ENCODE peak calls at places on chromosome 11, in six cellular contexts. O is endothelial cell of umbilical vein, H is K562, X is GM12878, E is A549, F is HepG2. Y is an unnamed sample.

GRCh38 chr11:114448749-114449484 is 9.7 kb downstream of the REXO2 start:
- DNase-seq in O (no peak), H (no peak), X (no peak), E (no peak), F (no peak), Y (no peak)

GRCh38 chr11:32006799-32007388 is 84.0 kb upstream of the RCN1 start:
- DNase-seq in O (peak; percentile 45), H (peak; percentile 49), X (peak; percentile 11), E (peak; percentile 40), F (peak; percentile 13), Y (peak; percentile 88)

GRCh38 chr11:66904561-66904960 is 47.7 kb downstream of the LRFN4 start:
- DNase-seq in O (no peak), H (no peak), X (no peak), E (no peak), F (no peak), Y (no peak)

GRCh38 chr11:92711913-92712312 is 257.5 kb upstream of the MTNR1B start:
- DNase-seq in O (no peak), H (no peak), X (no peak), E (no peak), F (no peak), Y (no peak)

GRCh38 chr11:115313224-115313838 is 190.9 kb downstream of the CADM1 start:
- DNase-seq in O (no peak), H (no peak), X (no peak), E (no peak), F (no peak), Y (no peak)

GRCh38 chr11:57566035-57566504 is 1.4 kb downstream of the UBE2L6 start:
- DNase-seq in O (peak; percentile 53), H (peak; percentile 30), X (peak; percentile 68), E (no peak), F (peak; percentile 46), Y (peak; percentile 46)

GRCh38 chr11:119470316-119471266 is 47.6 kb upstream of the THY1 start:
- DNase-seq in O (no peak), H (no peak), X (no peak), E (no peak), F (no peak), Y (no peak)

GRCh38 chr11:35163707-35164496 is 24.9 kb downstream of the CD44 start:
- DNase-seq in O (no peak), H (no peak), X (no peak), E (no peak), F (no peak), Y (no peak)

GRCh38 chr11:122020902-122021301 is 95.1 kb downstream of the BLID start:
- DNase-seq in O (peak; percentile 46), H (no peak), X (no peak), E (no peak), F (no peak), Y (no peak)

GRCh38 chr11:118911880-118912741 is 13.6 kb downstream of the BCL9L start:
- DNase-seq in O (peak; percentile 90), H (peak; percentile 94), X (no peak), E (no peak), F (peak; percentile 83), Y (peak; percentile 80)

GRCh38 chr11:129853508-129854228 is 38.0 kb downstream of the TMEM45B start:
- DNase-seq in O (no peak), H (no peak), X (no peak), E (no peak), F (peak; percentile 85), Y (peak; percentile 73)

GRCh38 chr11:45804806-45805304 is at the start of gene SLC35C1:
- DNase-seq in O (peak; percentile 89), H (peak; percentile 97), X (peak; percentile 63), E (peak; percentile 87), F (peak; percentile 88), Y (peak; percentile 95)

GRCh38 chr11:18105802-18106574 is at the start of gene SAAL1:
- DNase-seq in O (peak; percentile 81), H (peak; percentile 94), X (peak; percentile 35), E (peak; percentile 94), F (peak; percentile 73), Y (peak; percentile 90)
- TF ChIP-seq POLR2A in O (peak; percentile 61), H (peak; percentile 90), X (peak; percentile 92), E (peak; percentile 87), F (peak; percentile 88), Y (peak; percentile 81)

GRCh38 chr11:128029219-128029722 is 558.1 kb downstream of the ETS1 start:
- DNase-seq in O (no peak), H (no peak), X (no peak), E (no peak), F (no peak), Y (no peak)
- TF ChIP-seq MYC in O (no peak), H (no peak), X (no peak), E (no peak), F (no peak), Y (no peak)

DNA sequence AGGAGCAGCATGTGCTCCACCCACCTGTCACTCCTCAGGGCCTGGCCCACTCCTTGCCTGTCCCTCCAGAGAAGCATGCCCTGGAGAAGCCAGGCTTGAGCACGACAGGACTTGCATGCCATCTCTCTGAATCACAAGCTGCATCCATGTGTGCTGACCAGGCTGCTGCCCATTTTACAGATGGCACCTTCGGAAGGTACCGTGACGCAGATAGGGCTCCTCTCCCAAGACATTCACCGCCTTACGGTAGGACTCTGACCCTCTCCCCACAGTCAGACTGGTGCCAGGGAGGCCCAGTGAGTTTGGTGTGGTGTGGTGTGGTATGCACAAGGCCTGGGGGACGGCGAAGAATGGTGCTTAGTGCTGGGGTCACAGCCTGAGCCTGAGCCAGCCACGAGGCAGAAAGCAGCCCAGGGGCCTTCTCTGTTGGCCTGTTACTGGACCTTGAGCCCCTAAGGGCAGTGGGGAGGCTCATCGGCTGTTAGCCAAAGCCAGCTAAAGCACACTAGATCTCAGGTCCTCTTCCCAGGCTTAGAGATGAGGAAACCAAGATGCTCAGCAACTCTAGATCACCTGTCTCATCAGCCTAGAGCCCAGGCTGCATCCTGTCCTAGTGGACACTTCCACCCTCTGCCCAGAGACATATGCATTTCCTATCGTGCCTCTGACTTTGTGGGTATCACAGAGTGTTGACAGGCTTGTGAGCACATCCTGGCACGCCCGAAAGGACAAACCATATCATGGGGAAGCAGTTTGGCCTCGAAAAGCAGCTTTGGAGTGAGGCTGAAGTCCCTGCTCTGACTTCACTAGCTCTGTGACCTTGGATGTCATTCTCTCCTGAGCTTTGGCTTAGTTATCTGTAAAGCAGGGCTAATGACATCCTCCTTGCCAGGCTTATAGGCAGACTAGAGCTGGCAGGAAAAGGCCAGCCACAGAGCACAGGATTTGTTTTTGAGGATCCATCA is 17.8 kb downstream of the CYB5R2 start:
- DNase-seq in O (no peak), H (no peak), X (no peak), E (no peak), F (peak; percentile 20), Y (no peak)
- TF ChIP-seq POLR2A in O (no peak), H (no peak), X (no peak), E (no peak), F (no peak), Y (no peak)

DNA sequence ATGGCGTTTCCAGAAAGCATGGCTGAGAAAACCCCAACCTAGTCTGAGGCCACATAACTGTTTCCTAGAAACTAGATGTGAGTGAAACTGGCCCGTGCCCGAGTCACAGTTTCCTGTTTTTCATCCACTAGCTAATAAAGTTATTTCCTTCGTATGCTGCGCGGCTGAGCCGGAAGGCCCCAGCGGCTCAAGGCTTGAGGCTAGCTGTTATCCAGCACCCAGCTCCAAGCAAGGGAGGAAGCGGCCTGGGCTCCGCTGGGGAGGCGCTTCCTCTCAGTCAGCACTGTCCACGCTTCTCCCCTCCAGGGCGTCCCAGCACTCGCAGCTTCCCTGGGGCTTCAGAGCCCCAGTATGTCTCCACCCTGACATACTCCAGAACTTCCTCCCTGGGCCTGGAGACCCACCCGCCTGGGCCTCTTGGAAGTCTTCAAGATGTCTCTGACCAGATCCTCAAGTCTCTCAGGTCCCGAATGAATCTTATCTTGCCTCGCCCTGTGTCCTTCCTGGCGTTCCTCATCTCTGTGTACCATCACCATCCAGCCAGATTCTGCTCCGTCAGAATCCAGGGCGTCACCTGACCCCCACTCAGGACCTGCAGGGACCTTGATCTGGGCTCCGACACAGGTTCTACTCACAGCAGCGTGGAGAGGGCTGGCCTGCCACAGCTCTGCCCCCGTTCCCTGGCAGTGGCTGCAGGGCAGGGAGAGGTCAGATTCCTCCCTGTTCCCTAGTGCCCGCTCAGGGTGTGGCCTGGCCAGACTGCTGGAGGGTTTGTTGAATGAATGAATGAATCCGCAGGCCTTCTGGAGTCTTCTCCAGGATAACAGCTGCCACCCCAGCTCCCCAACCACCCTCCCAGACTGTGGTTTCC is 81.9 kb downstream of the LRRC32 start:
- DNase-seq in O (peak; percentile 99), H (peak; percentile 9), X (no peak), E (no peak), F (no peak), Y (peak; percentile 28)
- TF ChIP-seq MYC in O (no peak), H (no peak), X (no peak), E (no peak), F (no peak), Y (no peak)

GRCh38 chr11:9314291-9315077 is at the start of gene TMEM41B:
- DNase-seq in O (peak; percentile 98), H (peak; percentile 99), X (peak; percentile 89), E (peak; percentile 99), F (peak; percentile 99), Y (peak; percentile 99)
- TF ChIP-seq POLR2A in O (peak; percentile 80), H (peak; percentile 94), X (peak; percentile 96), E (peak; percentile 84), F (peak; percentile 90), Y (peak; percentile 72)

DNA sequence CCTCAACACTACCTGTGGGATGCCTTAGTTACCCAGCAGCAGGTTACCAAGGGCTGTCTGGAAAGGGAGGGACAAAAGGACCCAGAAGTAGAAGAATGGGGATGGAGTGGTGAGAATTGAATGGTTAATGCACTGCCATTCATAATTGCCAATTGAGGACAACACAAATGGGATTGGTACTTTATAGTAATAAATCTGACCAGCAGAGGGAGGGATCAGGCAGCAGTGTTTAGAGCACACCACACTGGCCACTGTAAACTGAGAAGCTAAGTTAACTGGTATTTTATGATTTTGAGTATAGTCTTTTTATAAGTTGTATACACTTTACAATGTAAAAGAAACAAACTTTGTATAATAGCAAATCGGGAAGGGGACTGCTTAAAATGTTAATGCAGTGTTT is 10.7 kb downstream of the TBRG1 start:
- DNase-seq in O (peak; percentile 26), H (no peak), X (no peak), E (peak; percentile 26), F (no peak), Y (no peak)
- TF ChIP-seq MYC in O (no peak), H (no peak), X (no peak), E (no peak), F (no peak), Y (no peak)

GRCh38 chr11:60321051-60321450 is 6.0 kb upstream of the MS4A6E start:
- DNase-seq in O (no peak), H (no peak), X (no peak), E (no peak), F (no peak), Y (no peak)
- TF ChIP-seq POLR2A in O (no peak), H (no peak), X (no peak), E (no peak), F (no peak), Y (no peak)

DNA sequence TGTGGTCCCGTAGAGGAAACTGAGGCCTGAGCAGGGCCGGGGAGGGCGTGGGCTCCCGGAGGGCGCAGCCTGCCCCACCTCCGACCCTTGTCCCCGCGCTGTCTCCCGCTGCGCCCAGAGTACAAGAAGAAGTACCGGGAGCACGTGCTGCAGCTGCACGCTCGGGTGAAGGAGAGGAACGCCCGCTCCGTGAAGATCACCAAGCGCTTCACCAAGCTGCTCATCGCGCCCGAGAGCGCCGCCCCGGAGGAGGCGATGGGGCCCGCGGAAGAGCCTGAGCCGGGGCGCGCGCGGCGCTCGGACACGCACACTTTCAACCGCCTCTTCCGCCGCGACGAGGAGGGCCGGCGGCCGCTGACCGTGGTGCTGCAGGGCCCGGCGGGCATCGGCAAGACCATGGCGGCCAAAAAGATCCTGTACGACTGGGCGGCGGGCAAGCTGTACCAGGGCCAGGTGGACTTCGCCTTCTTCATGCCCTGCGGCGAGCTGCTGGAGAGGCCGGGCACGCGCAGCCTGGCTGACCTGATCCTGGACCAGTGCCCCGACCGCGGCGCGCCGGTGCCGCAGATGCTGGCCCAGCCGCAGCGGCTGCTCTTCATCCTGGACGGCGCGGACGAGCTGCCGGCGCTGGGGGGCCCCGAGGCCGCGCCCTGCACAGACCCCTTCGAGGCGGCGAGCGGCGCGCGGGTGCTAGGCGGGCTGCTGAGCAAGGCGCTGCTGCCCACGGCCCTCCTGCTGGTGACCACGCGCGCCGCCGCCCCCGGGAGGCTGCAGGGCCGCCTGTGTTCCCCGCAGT is 2.0 kb downstream of the NLRP6 start:
- DNase-seq in O (no peak), H (no peak), X (no peak), E (no peak), F (no peak), Y (no peak)
- TF ChIP-seq MYC in O (no peak), H (no peak), X (no peak), E (no peak), F (peak; percentile 28), Y (no peak)